ENCODE peak calls at places on chromosomes 5 and 9, in four cellular contexts. K, U, D and O are unnamed samples.

GRCh38 chr5:44389410-44389879 is at the start of gene FGF10:
- DNase-seq in K (peak; percentile 51), U (peak; percentile 27), D (peak; percentile 11), O (no peak)

GRCh38 chr9:76027426-76027825 is 137.0 kb downstream of the PCSK5 start:
- DNase-seq in K (no peak), U (no peak), D (no peak), O (no peak)

GRCh38 chr9:70080481-70081119 is 37.0 kb downstream of the MAMDC2 start:
- DNase-seq in K (no peak), U (no peak), D (no peak), O (no peak)

GRCh38 chr9:98120476-98120875 is 1.5 kb upstream of the TRIM14 start:
- DNase-seq in K (no peak), U (peak; percentile 53), D (no peak), O (no peak)

GRCh38 chr5:180034564-180034963 is 37.0 kb downstream of the RNF130 start:
- DNase-seq in K (no peak), U (no peak), D (no peak), O (no peak)

GRCh38 chr9:37929441-37929895 is 25.5 kb upstream of the SLC25A51 start:
- DNase-seq in K (no peak), U (no peak), D (no peak), O (no peak)

GRCh38 chr9:1198085-1198484 is 147.9 kb downstream of the DMRT2 start:
- DNase-seq in K (no peak), U (no peak), D (no peak), O (no peak)

GRCh38 chr5:151084363-151084762 is 3.5 kb upstream of the TNIP1 start:
- DNase-seq in K (no peak), U (no peak), D (no peak), O (no peak)

GRCh38 chr9:127723450-127723849 is 7.6 kb downstream of the TTC16 start:
- DNase-seq in K (no peak), U (peak; percentile 38), D (no peak), O (no peak)

GRCh38 chr5:135602882-135603721 is 24.3 kb upstream of the CXCL14 start:
- DNase-seq in K (no peak), U (no peak), D (no peak), O (peak; percentile 38)

GRCh38 chr5:119166026-119166425 is 95.1 kb downstream of the DMXL1 start:
- DNase-seq in K (no peak), U (no peak), D (no peak), O (no peak)

GRCh38 chr9:137516144-137516917 is 33.9 kb downstream of the PNPLA7 start:
- DNase-seq in K (no peak), U (no peak), D (no peak), O (no peak)

GRCh38 chr5:173180331-173180730 is 36.0 kb downstream of the BNIP1 start:
- DNase-seq in K (no peak), U (no peak), D (no peak), O (no peak)

GRCh38 chr5:135019314-135019713 is 14.7 kb downstream of the PITX1 start:
- DNase-seq in K (no peak), U (no peak), D (no peak), O (no peak)

GRCh38 chr5:1378096-1378495 is 33.2 kb upstream of the CLPTM1L start:
- DNase-seq in K (no peak), U (no peak), D (no peak), O (no peak)

GRCh38 chr5:129172561-129172960 is 78.0 kb downstream of the ISOC1 start:
- DNase-seq in K (no peak), U (no peak), D (no peak), O (no peak)

GRCh38 chr5:154447074-154447725 is 1.4 kb downstream of the SAP30L start:
- DNase-seq in K (no peak), U (no peak), D (no peak), O (no peak)

GRCh38 chr5:128736567-128736966 is 198.5 kb upstream of the FBN2 start:
- DNase-seq in K (no peak), U (no peak), D (peak; percentile 62), O (no peak)

GRCh38 chr5:75640395-75640794 is 29.1 kb downstream of the ANKDD1B start:
- DNase-seq in K (no peak), U (no peak), D (no peak), O (no peak)

GRCh38 chr5:17317499-17317898 is 100.1 kb downstream of the BASP1 start:
- DNase-seq in K (no peak), U (no peak), D (no peak), O (no peak)

GRCh38 chr5:157219491-157220271 is 39.0 kb downstream of the ITK start:
- DNase-seq in K (no peak), U (no peak), D (no peak), O (no peak)

GRCh38 chr5:147169846-147170245 is 65.0 kb upstream of the STK32A start:
- DNase-seq in K (no peak), U (no peak), D (no peak), O (no peak)

GRCh38 chr5:168773231-168773630 is 194.1 kb upstream of the PANK3 start:
- DNase-seq in K (no peak), U (no peak), D (peak; percentile 44), O (no peak)

GRCh38 chr9:28051559-28051958 is 478.3 kb upstream of the C9orf72 start:
- DNase-seq in K (no peak), U (no peak), D (no peak), O (no peak)

GRCh38 chr9:109297899-109298298 is 23.0 kb downstream of the EPB41L4B start:
- DNase-seq in K (no peak), U (no peak), D (no peak), O (no peak)

GRCh38 chr9:124676159-124676551 is 95.0 kb downstream of the NR6A1 start:
- DNase-seq in K (no peak), U (no peak), D (no peak), O (no peak)

GRCh38 chr5:98424681-98425454 is 348.6 kb upstream of the RGMB start:
- DNase-seq in K (no peak), U (no peak), D (no peak), O (no peak)

GRCh38 chr5:134594797-134595457 is 37.7 kb downstream of the SAR1B start:
- DNase-seq in K (no peak), U (no peak), D (no peak), O (no peak)

GRCh38 chr5:492314-492893 is 31.8 kb downstream of the SLC9A3 start:
- DNase-seq in K (no peak), U (no peak), D (no peak), O (no peak)

GRCh38 chr5:57358796-57359592 is 123.6 kb downstream of the ACTBL2 start:
- DNase-seq in K (no peak), U (no peak), D (no peak), O (no peak)

GRCh38 chr5:96881511-96882115 is 5.3 kb downstream of the ERAP2 start:
- DNase-seq in K (no peak), U (no peak), D (no peak), O (no peak)

GRCh38 chr9:74284596-74284995 is 212.5 kb upstream of the RORB start:
- DNase-seq in K (no peak), U (no peak), D (no peak), O (no peak)

GRCh38 chr5:140966293-140967225 is at the start of gene PCDHAC2:
- DNase-seq in K (peak; percentile 71), U (peak; percentile 24), D (peak; percentile 61), O (peak; percentile 72)

GRCh38 chr5:73412597-73412988 is 36.0 kb downstream of the FOXD1 start:
- DNase-seq in K (no peak), U (no peak), D (no peak), O (no peak)

GRCh38 chr9:133377721-133378216 is 1.6 kb downstream of the STKLD1 start:
- DNase-seq in K (no peak), U (no peak), D (no peak), O (no peak)

GRCh38 chr9:133374612-133375115 is 1.2 kb downstream of the SURF4 start:
- DNase-seq in K (no peak), U (no peak), D (no peak), O (no peak)

GRCh38 chr9:133375724-133376654 is at the start of the genes STKLD1 and SURF4:
- DNase-seq in K (peak; percentile 97), U (peak; percentile 99), D (peak; percentile 94), O (peak; percentile 98)

GRCh38 chr9:133372144-133372543 is 3.7 kb downstream of the SURF4 start:
- DNase-seq in K (no peak), U (no peak), D (no peak), O (no peak)

GRCh38 chr9:133375116-133375723 is 640 bp downstream of the SURF4 start:
- DNase-seq in K (peak; percentile 36), U (peak; percentile 62), D (no peak), O (peak; percentile 67)
- TF ChIP-seq CTCF in K (no peak), U (no peak), D (no peak), O (no peak)

DNA sequence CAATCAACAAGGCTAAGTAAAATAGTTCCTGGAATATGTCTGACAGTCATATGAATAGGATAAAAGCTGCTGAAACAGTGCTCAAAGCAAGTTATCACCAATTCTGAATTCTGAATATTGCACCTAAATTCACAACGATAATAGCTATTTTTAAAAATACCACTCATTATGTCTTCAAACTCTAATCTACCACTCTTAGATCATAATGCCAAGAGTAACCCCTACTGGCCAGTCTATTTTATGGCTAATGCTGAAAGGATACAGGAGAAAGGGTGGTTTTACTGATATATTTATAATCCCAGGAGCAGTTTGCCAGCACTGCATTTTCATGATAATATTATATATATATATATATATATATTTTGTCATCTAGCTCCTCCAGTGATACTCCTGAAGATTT is 232.8 kb downstream of the PDE4D start:
- DNase-seq in K (no peak), U (no peak), D (no peak), O (no peak)
- TF ChIP-seq CTCF in K (peak; percentile 24), U (no peak), D (peak; percentile 62), O (no peak)

GRCh38 chr9:131419716-131420115 is 25.8 kb downstream of the PRRC2B start:
- DNase-seq in K (no peak), U (no peak), D (no peak), O (no peak)

GRCh38 chr9:131421691-131422090 is 27.8 kb downstream of the PRRC2B start:
- DNase-seq in K (no peak), U (no peak), D (no peak), O (no peak)

GRCh38 chr9:131422241-131422792 is 28.4 kb downstream of the PRRC2B start:
- DNase-seq in K (no peak), U (no peak), D (no peak), O (no peak)

GRCh38 chr9:131419029-131419614 is 25.2 kb downstream of the PRRC2B start:
- DNase-seq in K (no peak), U (no peak), D (no peak), O (no peak)

GRCh38 chr9:131420913-131421312 is 27.0 kb downstream of the PRRC2B start:
- DNase-seq in K (no peak), U (no peak), D (peak; percentile 38), O (no peak)
- TF ChIP-seq CTCF in K (no peak), U (no peak), D (no peak), O (no peak)

DNA sequence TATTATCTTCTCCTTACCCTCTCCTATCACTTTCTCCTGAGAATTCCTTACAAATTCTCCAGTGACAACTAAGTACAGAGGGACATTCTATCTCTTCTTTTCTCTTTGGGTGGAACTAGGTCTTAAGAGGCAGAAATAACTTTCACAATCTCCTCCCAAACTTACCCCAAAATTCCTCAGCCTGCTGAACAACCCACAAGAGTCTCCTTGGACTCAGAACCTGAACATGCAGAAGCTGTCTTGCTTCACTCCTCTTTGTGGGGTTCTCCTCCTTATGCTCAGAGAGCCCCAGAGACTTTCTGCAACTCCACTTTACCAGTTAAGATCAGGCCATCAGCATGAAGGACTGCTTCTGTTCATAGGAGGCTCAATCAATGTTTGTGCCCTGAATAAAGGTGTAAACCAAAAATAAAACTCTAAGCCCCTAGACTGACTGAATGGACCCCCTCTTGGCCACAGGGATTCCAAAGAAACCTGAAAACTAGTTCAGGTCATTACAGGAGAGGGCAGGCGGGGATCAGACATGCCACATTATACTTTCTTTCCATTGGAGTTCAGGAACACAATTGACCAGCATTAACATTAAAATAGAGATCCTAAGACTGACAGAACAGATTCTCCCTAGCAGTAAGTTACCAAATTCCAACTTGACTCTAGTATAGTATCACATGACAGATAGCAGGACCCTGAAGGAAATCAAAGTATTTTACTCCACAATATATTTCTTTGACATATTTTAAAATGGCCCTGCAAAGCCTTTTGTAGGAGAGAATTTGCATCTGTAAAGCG is 179.7 kb upstream of the FBXL17 start:
- DNase-seq in K (no peak), U (no peak), D (no peak), O (no peak)
- TF ChIP-seq CTCF in K (no peak), U (no peak), D (no peak), O (no peak)